ENCODE peak calls at places on chromosomes 3 and 15, in eight cellular contexts. K, Y, D, I, Z, C, G and H are unnamed samples.

GRCh38 chr3:73773228-73773627 is 148.5 kb upstream of the PDZRN3 start:
- DNase-seq in C (no peak), Y (no peak), Z (no peak), K (no peak), I (no peak), G (no peak), D (no peak), H (no peak)

GRCh38 chr3:57112206-57112605 is 51.7 kb downstream of the SPATA12 start:
- DNase-seq in C (no peak), Y (no peak), G (no peak), I (no peak), K (no peak), D (peak), Z (no peak), H (no peak)

GRCh38 chr15:59501531-59502113 is 63.6 kb downstream of the FAM81A start:
- DNase-seq in C (peak), D (peak), I (no peak), G (no peak), Y (no peak), K (no peak), Z (peak), H (no peak)

GRCh38 chr3:55601366-55602080 is 114.4 kb upstream of the WNT5A start:
- DNase-seq in D (no peak), C (no peak), I (no peak), Z (no peak), K (no peak), Y (no peak), G (no peak), H (no peak)

GRCh38 chr3:126356373-126357298 is 572 bp downstream of the KLF15 start:
- DNase-seq in K (no peak), Y (peak), G (no peak), C (peak), D (no peak), I (no peak), Z (no peak), H (no peak)

GRCh38 chr3:120875507-120875906 is 32.5 kb upstream of the STXBP5L start:
- DNase-seq in Z (no peak), K (no peak), D (no peak), G (no peak), I (no peak), C (no peak), Y (no peak), H (no peak)

GRCh38 chr3:125057186-125057850 is 1.5 kb upstream of the HEG1 start:
- DNase-seq in Y (no peak), I (peak), G (no peak), Z (peak), K (peak), C (no peak), D (no peak), H (no peak)

GRCh38 chr15:72198410-72199270 is 1.1 kb upstream of the GRAMD2A start:
- DNase-seq in I (no peak), Y (no peak), Z (peak), K (no peak), G (no peak), C (no peak), D (no peak), H (no peak)

GRCh38 chr3:52055537-52056351 is 627 bp downstream of the DUSP7 start:
- DNase-seq in G (peak), D (peak), C (peak), Z (peak), I (no peak), K (no peak), Y (peak), H (no peak)

GRCh38 chr3:16828815-16829214 is 55.9 kb upstream of the PLCL2 start:
- DNase-seq in K (no peak), C (peak), G (peak), Z (peak), I (no peak), Y (peak), D (peak), H (no peak)

GRCh38 chr15:36791849-36792618 is 212.6 kb downstream of the CDIN1 start:
- DNase-seq in Y (no peak), D (no peak), G (no peak), K (no peak), I (no peak), Z (no peak), C (no peak), H (no peak)

GRCh38 chr3:125644036-125645025 is 49.0 kb upstream of the OSBPL11 start:
- DNase-seq in Y (no peak), G (no peak), C (peak), I (no peak), D (no peak), Z (no peak), K (no peak), H (no peak)

GRCh38 chr3:107540857-107541256 is 18.1 kb downstream of the BBX start:
- DNase-seq in G (no peak), I (no peak), D (no peak), C (no peak), Y (no peak), Z (no peak), K (no peak), H (no peak)

GRCh38 chr15:65050270-65050669 is 5.1 kb downstream of the SLC51B start:
- DNase-seq in Z (peak), Y (no peak), C (no peak), I (no peak), K (no peak), G (no peak), D (no peak), H (no peak)

GRCh38 chr15:59237854-59238252 is 31.2 kb downstream of the LDHAL6B start:
- DNase-seq in Z (no peak), I (no peak), D (no peak), C (no peak), G (no peak), Y (no peak), K (no peak), H (no peak)

DNA sequence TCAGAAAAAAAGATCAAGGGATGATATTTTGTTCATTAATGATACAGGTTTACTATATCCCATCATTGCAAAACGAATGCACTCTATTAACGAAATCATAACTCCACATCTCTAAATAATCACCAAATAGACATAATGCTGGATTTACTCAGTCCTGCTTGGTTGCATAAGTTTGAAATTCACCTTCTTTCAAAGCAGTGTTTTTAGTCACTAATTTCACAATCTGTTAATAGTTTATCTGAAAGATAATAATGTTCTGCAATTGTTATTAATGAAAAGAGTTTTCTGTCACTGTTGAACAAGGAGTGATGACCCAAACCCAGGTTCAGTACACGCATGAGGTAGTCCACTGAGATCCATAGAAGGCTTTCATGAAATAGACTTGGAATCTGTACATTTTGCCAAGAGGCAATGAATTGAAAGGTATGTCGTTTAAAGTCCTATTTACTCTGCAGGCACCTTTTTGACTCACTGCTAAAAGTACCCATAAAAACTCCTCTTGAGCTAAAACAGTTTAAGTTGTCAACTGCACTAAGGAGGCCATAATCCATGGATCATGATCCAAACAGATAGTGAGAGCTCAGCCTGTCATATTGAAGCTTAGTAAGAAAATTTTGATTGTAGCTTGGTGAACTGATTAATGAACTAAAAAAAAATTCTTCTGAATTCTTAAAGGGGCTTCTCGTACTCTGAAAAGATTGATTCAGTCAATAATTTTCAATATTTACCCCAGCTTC is 75.6 kb upstream of the MBNL1 start:
- DNase-seq in D (no peak), K (no peak), G (no peak), Y (no peak), Z (no peak), I (no peak), C (no peak), H (no peak)
- H3K4me3 ChIP-seq in D (peak), K (no peak), G (peak), Y (peak), Z (no peak), I (no peak), C (no peak), H (no peak)

GRCh38 chr3:114741066-114741465 is 406.0 kb downstream of the ZBTB20 start:
- DNase-seq in C (no peak), Y (no peak), D (no peak), G (no peak), K (no peak), Z (no peak), I (no peak), H (no peak)

GRCh38 chr3:114743746-114744145 is 403.3 kb downstream of the ZBTB20 start:
- DNase-seq in K (no peak), C (no peak), D (no peak), Z (no peak), I (no peak), Y (no peak), G (no peak), H (no peak)

GRCh38 chr3:114745322-114746240 is 401.5 kb downstream of the ZBTB20 start:
- DNase-seq in I (no peak), D (peak), Z (peak), Y (no peak), C (no peak), G (no peak), K (peak), H (peak)

GRCh38 chr3:114746502-114746901 is 400.6 kb downstream of the ZBTB20 start:
- DNase-seq in G (no peak), Z (peak), Y (no peak), C (no peak), K (no peak), D (no peak), I (no peak), H (no peak)
- H3K4me3 ChIP-seq in G (no peak), Z (peak), Y (no peak), C (no peak), K (peak), D (peak), I (no peak), H (no peak)

GRCh38 chr3:2206536-2206935 is 107.9 kb downstream of the CNTN4 start:
- DNase-seq in Y (no peak), G (no peak), K (no peak), Z (no peak), D (no peak), I (no peak), C (no peak), H (no peak)
- H3K4me3 ChIP-seq in Y (no peak), G (no peak), K (no peak), Z (no peak), D (no peak), I (no peak), C (no peak), H (no peak)

GRCh38 chr3:127731546-127731945 is 58.8 kb downstream of the ABTB1 start:
- DNase-seq in I (no peak), K (no peak), Y (no peak), Z (no peak), C (no peak), G (no peak), D (no peak), H (no peak)
- H3K4me3 ChIP-seq in I (no peak), K (no peak), Y (no peak), Z (no peak), C (no peak), G (no peak), D (no peak), H (no peak)

GRCh38 chr15:84605225-84605882 is 4.5 kb downstream of the ZSCAN2 start:
- DNase-seq in D (no peak), Y (no peak), G (no peak), C (no peak), K (no peak), I (no peak), Z (no peak), H (no peak)

GRCh38 chr15:84603630-84604379 is 3.0 kb downstream of the ZSCAN2 start:
- DNase-seq in D (no peak), Z (no peak), Y (no peak), G (no peak), K (no peak), I (no peak), C (no peak), H (no peak)

GRCh38 chr15:84606653-84607120 is 5.9 kb downstream of the ZSCAN2 start:
- DNase-seq in Z (no peak), Y (no peak), G (no peak), K (no peak), I (no peak), C (peak), D (no peak), H (no peak)

GRCh38 chr15:84601555-84601838 is 688 bp downstream of the ZSCAN2 start:
- DNase-seq in K (no peak), C (no peak), Z (no peak), G (no peak), Y (no peak), I (no peak), D (no peak), H (no peak)

DNA sequence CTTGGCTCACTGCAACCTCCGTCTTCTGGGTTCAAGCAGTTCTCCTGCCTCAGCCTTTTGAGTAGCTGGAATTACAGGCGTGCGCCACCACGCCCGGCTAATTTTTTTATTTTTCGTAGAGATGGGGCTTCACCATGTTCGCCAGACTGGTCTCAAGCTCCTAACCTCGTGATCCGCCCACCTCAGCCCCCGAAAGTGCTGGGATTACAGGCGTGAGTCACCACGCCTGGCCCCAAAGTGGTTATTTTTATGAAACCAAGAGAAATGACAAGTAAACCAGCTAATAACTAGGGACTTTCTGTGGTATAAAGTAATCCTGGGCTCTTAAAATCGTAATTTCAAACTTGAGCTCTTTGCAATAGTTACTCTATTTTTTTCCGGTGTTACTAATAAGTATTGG is 4.0 kb downstream of the ZSCAN2 start:
- DNase-seq in I (no peak), Z (no peak), C (no peak), G (peak), Y (no peak), D (no peak), K (no peak), H (no peak)
- H3K4me3 ChIP-seq in I (no peak), Z (no peak), C (no peak), G (no peak), Y (no peak), D (no peak), K (no peak), H (no peak)

GRCh38 chr15:45023659-45024320 is 795 bp downstream of the SORD start:
- DNase-seq in Y (no peak), Z (peak), I (no peak), D (peak), G (no peak), K (no peak), C (no peak), H (no peak)
- H3K4me3 ChIP-seq in Y (peak), Z (peak), I (peak), D (peak), G (peak), K (peak), C (peak), H (peak)

DNA sequence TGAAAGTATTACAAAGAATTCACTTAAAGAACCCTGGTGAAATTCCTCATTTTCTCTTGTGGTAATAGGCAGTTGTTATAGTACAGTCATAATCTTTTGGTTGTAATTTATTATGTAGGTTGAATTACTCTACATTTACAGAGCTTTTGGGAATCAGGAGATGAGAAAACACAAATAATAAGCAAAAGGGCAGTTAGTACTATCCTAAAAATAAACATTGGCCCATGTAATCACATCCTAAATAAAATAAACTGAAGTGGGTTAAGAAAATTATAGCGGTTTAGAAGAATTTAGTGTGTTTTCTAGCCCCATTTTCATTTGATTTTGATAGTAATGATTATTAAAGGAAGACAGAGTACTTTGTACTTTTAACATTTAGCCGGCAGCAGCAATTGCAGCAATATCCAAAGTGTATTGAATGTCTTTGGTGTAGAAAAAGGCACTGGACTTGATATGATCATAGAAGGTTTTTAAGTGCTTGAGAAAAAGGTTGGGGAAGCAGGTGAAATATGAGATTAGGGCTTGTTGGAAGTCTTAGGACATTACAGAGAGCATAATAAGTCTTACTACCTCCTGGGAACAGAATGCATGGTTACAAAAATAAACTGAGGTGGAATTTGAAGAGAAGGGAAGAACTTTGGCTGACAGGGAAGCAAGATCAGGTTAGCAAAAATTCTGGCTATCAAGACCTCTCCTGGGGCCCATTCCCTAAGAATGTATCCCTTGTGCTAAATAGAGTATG is 79.9 kb downstream of the MBNL1 start:
- DNase-seq in Z (peak), D (no peak), G (no peak), K (no peak), Y (no peak), C (no peak), I (no peak), H (no peak)
- H3K4me3 ChIP-seq in Z (no peak), D (no peak), G (no peak), K (no peak), Y (no peak), C (no peak), I (no peak), H (no peak)

GRCh38 chr3:147361671-147362420 is 44.5 kb downstream of the ZIC4 start:
- DNase-seq in G (no peak), Z (peak), K (no peak), D (no peak), I (no peak), Y (no peak), C (peak), H (no peak)

GRCh38 chr3:147364771-147365170 is 41.6 kb downstream of the ZIC4 start:
- DNase-seq in Z (no peak), Y (no peak), I (no peak), G (no peak), K (no peak), C (no peak), D (no peak), H (no peak)

GRCh38 chr3:147358144-147358992 is 48.0 kb downstream of the ZIC4 start:
- DNase-seq in Z (no peak), C (no peak), Y (no peak), I (no peak), G (no peak), D (no peak), K (no peak), H (no peak)

GRCh38 chr3:147359177-147360062 is 46.9 kb downstream of the ZIC4 start:
- DNase-seq in K (no peak), G (no peak), I (no peak), Y (no peak), Z (no peak), C (no peak), D (no peak), H (no peak)

GRCh38 chr3:147360936-147361670 is 45.2 kb downstream of the ZIC4 start:
- DNase-seq in D (no peak), G (no peak), Z (no peak), I (no peak), C (no peak), K (no peak), Y (no peak), H (no peak)
- H3K4me3 ChIP-seq in D (no peak), G (no peak), Z (no peak), I (no peak), C (no peak), K (no peak), Y (no peak), H (no peak)

GRCh38 chr3:128945041-128945877 is 48.6 kb downstream of the CFAP92 start:
- DNase-seq in G (no peak), D (no peak), Y (no peak), K (no peak), Z (no peak), I (no peak), C (no peak), H (no peak)

GRCh38 chr3:128945878-128946175 is 48.0 kb downstream of the CFAP92 start:
- DNase-seq in Z (no peak), K (no peak), D (no peak), G (no peak), C (no peak), Y (no peak), I (no peak), H (no peak)

GRCh38 chr3:128946411-128946810 is 47.5 kb downstream of the CFAP92 start:
- DNase-seq in G (no peak), D (no peak), I (no peak), K (no peak), Z (peak), C (no peak), Y (no peak), H (no peak)

GRCh38 chr3:128950223-128950938 is 43.5 kb downstream of the CFAP92 start:
- DNase-seq in G (no peak), Y (no peak), Z (no peak), D (peak), I (no peak), K (no peak), C (no peak), H (no peak)

GRCh38 chr3:128949158-128949557 is 44.7 kb downstream of the CFAP92 start:
- DNase-seq in C (no peak), Z (no peak), I (no peak), K (no peak), Y (no peak), G (no peak), D (no peak), H (no peak)
- H3K4me3 ChIP-seq in C (no peak), Z (no peak), I (no peak), K (no peak), Y (no peak), G (no peak), D (no peak), H (no peak)

GRCh38 chr3:197794115-197794514 is 3.1 kb downstream of the LRCH3 start:
- DNase-seq in I (no peak), D (no peak), Y (no peak), G (no peak), K (no peak), C (no peak), Z (no peak), H (no peak)
- H3K4me3 ChIP-seq in I (no peak), D (no peak), Y (no peak), G (no peak), K (no peak), C (no peak), Z (no peak), H (no peak)